ENCODE peak calls at places on chromosomes 16 and 17, in nine cellular contexts. R, V, N, D, Z, I, E, Y and H are unnamed samples.

GRCh38 chr16:77307764-77308561 is 108.8 kb downstream of the SYCE1L start:
- DNase-seq in R (no peak), V (peak), N (peak), D (peak), Z (no peak), I (no peak), E (no peak), Y (peak), H (peak)

GRCh38 chr16:21963887-21964286 is 10.7 kb downstream of the UQCRC2 start:
- DNase-seq in R (no peak), V (no peak), N (no peak), D (no peak), Z (no peak), I (no peak), E (no peak), Y (no peak), H (no peak)

GRCh38 chr17:80485846-80486245 is 9.4 kb upstream of the NPTX1 start:
- DNase-seq in R (no peak), V (no peak), N (no peak), D (no peak), Z (no peak), I (no peak), E (no peak), Y (no peak), H (no peak)

GRCh38 chr16:50386139-50386538 is 17.4 kb upstream of the BRD7 start:
- DNase-seq in R (peak), V (no peak), N (peak), D (no peak), Z (no peak), I (no peak), E (no peak), Y (peak), H (no peak)

GRCh38 chr16:24890746-24891145 is 45.0 kb downstream of the SLC5A11 start:
- DNase-seq in R (no peak), V (no peak), N (no peak), D (no peak), Z (no peak), I (no peak), E (no peak), Y (no peak), H (no peak)

GRCh38 chr17:8732406-8733065 is 12.1 kb downstream of the CCDC42 start:
- DNase-seq in R (no peak), V (peak), N (peak), D (no peak), Z (no peak), I (no peak), E (no peak), Y (no peak), H (no peak)

GRCh38 chr17:82091264-82092066 is 6.6 kb downstream of the FASN start:
- DNase-seq in R (no peak), V (no peak), N (no peak), D (no peak), Z (no peak), I (peak), E (peak), Y (no peak), H (no peak)

GRCh38 chr17:6328279-6328678 is 106.6 kb downstream of the AIPL1 start:
- DNase-seq in R (no peak), V (no peak), N (no peak), D (no peak), Z (no peak), I (no peak), E (no peak), Y (peak), H (no peak)

GRCh38 chr16:84484579-84485254 is 19.7 kb downstream of the MEAK7 start:
- DNase-seq in R (peak), V (peak), N (peak), D (peak), Z (peak), I (peak), E (peak), Y (peak), H (peak)

GRCh38 chr16:89334050-89334449 is 116.5 kb downstream of the ZNF778 start:
- DNase-seq in R (no peak), V (no peak), N (no peak), D (no peak), Z (peak), I (no peak), E (no peak), Y (no peak), H (no peak)
- H3K4me3 ChIP-seq in R (no peak), V (no peak), N (no peak), D (no peak), Z (no peak), I (no peak), E (peak), Y (no peak), H (no peak)

GRCh38 chr16:66325977-66326376 is 40.5 kb upstream of the CDH5 start:
- DNase-seq in R (no peak), V (no peak), N (no peak), D (no peak), Z (no peak), I (no peak), E (no peak), Y (no peak), H (no peak)

GRCh38 chr16:66328282-66328681 is 38.2 kb upstream of the CDH5 start:
- DNase-seq in R (no peak), V (no peak), N (no peak), D (no peak), Z (peak), I (no peak), E (no peak), Y (no peak), H (no peak)

GRCh38 chr16:66326995-66327513 is 39.4 kb upstream of the CDH5 start:
- DNase-seq in R (peak), V (no peak), N (no peak), D (no peak), Z (peak), I (no peak), E (no peak), Y (no peak), H (no peak)

GRCh38 chr16:66322174-66322573 is 44.3 kb upstream of the CDH5 start:
- DNase-seq in R (no peak), V (no peak), N (no peak), D (no peak), Z (no peak), I (no peak), E (no peak), Y (no peak), H (no peak)

DNA sequence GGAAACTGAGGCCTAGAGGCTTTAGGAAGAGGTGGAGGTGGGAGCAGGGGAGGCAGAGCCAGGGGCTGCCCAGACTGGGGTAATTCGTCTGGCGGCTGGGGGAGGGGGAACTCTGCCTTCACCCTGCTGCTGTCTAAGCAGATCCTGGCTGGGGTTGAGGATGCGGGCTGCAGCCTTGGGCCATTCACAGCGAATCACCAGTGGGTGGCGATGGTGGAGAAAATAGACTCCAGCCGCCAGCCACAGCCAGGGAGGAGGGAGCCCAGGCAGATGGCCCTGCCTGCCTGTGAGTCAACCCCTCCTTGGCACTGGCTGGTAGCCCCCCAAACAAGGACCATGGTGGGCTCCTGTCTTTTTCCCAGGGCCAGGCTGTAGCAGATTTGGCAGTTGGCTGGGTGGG is 41.7 kb upstream of the CDH5 start:
- DNase-seq in R (peak), V (peak), N (no peak), D (no peak), Z (peak), I (no peak), E (no peak), Y (peak), H (peak)
- TF ChIP-seq CTCF in R (peak), V (no peak), N (peak), D (peak), Z (peak), I (no peak), E (no peak), Y (peak), H (peak)

GRCh38 chr16:74700206-74701040 is at the start of gene MLKL:
- DNase-seq in R (peak), V (peak), N (peak), D (peak), Z (peak), I (peak), E (peak), Y (peak), H (peak)

GRCh38 chr16:74695450-74696422 is 4.9 kb downstream of the MLKL start:
- DNase-seq in R (peak), V (peak), N (peak), D (peak), Z (peak), I (peak), E (peak), Y (peak), H (peak)

GRCh38 chr16:74698220-74698619 is 2.4 kb downstream of the MLKL start:
- DNase-seq in R (no peak), V (peak), N (peak), D (peak), Z (no peak), I (no peak), E (no peak), Y (no peak), H (peak)

GRCh38 chr16:74699666-74700065 is 996 bp downstream of the MLKL start:
- DNase-seq in R (no peak), V (no peak), N (no peak), D (no peak), Z (no peak), I (no peak), E (no peak), Y (peak), H (no peak)
- H3K4me3 ChIP-seq in R (peak), V (peak), N (peak), D (no peak), Z (peak), I (peak), E (peak), Y (peak), H (peak)

DNA sequence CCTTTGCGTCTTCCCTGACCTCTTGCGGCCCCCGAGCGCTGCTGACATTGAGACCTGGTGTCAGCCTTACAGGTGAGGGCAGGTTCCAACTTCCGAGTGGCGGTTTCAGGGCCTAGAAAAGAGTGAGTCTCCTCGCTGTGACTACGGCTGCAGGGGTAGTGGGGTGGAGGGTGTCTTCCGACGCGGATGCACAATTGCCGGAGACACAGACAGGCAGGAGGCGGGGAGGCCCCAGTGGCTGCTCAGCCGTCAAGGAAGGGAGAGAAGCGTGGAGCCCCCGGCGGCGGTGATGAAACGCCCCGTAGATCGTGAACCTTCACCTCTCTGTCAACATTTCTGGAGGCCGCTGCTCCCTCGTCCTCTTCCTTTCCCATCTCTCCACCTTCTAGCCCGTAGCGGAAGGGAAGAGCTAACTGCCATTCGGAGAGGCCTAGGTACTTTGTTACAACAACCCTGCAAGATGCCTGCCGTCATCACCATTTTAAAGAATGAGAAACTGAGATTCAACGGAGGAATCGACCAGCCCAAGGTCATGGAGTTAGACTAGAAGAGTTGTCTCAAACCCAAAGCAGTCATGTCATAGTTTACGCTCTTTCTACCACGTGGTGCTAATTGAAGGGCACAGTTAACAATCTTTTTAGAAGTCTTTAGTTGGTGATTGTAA is 485 bp downstream of the DNAJA3 start:
- DNase-seq in R (peak), V (no peak), N (no peak), D (no peak), Z (no peak), I (no peak), E (no peak), Y (no peak), H (no peak)
- TF ChIP-seq CTCF in R (no peak), V (no peak), N (no peak), D (no peak), Z (no peak), I (no peak), E (no peak), Y (no peak), H (no peak)

GRCh38 chr17:61126476-61127240 is 273.0 kb upstream of the TBX2 start:
- DNase-seq in R (no peak), V (no peak), N (no peak), D (no peak), Z (no peak), I (no peak), E (no peak), Y (no peak), H (no peak)

GRCh38 chr17:61127960-61128359 is 271.7 kb upstream of the TBX2 start:
- DNase-seq in R (no peak), V (peak), N (peak), D (peak), Z (no peak), I (no peak), E (no peak), Y (no peak), H (no peak)

GRCh38 chr17:61128671-61129115 is 270.9 kb upstream of the TBX2 start:
- DNase-seq in R (no peak), V (peak), N (peak), D (peak), Z (no peak), I (no peak), E (no peak), Y (no peak), H (no peak)

GRCh38 chr17:61122356-61122913 is 277.2 kb upstream of the TBX2 start:
- DNase-seq in R (no peak), V (no peak), N (no peak), D (no peak), Z (no peak), I (no peak), E (no peak), Y (no peak), H (no peak)

GRCh38 chr17:61124562-61124961 is 275.1 kb upstream of the TBX2 start:
- DNase-seq in R (no peak), V (no peak), N (no peak), D (no peak), Z (no peak), I (no peak), E (no peak), Y (no peak), H (no peak)
- H3K4me3 ChIP-seq in R (no peak), V (no peak), N (no peak), D (no peak), Z (no peak), I (no peak), E (no peak), Y (no peak), H (no peak)

DNA sequence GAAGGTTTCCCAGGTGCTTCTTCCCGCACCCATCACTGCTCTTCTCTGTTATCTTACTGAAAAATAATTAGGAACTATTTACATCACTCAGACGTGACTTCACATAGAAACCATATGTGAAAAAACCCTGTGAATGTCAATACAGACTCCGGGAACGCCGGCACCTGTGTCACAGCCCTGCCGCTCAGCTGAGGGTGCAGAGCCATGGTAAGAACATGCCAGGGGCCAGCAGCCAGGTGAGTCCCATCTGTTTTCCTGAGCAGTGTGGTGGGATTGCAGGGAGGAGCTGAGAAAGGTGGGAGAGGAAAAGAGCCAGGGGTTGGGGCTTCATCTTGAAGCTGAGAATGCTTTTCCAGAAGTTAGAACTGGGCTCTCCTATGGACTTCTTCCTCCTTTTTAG is 13.7 kb downstream of the FOXF1 start:
- DNase-seq in R (no peak), V (no peak), N (no peak), D (no peak), Z (no peak), I (peak), E (no peak), Y (no peak), H (no peak)
- TF ChIP-seq CTCF in R (no peak), V (no peak), N (no peak), D (no peak), Z (no peak), I (no peak), E (no peak), Y (no peak), H (no peak)

DNA sequence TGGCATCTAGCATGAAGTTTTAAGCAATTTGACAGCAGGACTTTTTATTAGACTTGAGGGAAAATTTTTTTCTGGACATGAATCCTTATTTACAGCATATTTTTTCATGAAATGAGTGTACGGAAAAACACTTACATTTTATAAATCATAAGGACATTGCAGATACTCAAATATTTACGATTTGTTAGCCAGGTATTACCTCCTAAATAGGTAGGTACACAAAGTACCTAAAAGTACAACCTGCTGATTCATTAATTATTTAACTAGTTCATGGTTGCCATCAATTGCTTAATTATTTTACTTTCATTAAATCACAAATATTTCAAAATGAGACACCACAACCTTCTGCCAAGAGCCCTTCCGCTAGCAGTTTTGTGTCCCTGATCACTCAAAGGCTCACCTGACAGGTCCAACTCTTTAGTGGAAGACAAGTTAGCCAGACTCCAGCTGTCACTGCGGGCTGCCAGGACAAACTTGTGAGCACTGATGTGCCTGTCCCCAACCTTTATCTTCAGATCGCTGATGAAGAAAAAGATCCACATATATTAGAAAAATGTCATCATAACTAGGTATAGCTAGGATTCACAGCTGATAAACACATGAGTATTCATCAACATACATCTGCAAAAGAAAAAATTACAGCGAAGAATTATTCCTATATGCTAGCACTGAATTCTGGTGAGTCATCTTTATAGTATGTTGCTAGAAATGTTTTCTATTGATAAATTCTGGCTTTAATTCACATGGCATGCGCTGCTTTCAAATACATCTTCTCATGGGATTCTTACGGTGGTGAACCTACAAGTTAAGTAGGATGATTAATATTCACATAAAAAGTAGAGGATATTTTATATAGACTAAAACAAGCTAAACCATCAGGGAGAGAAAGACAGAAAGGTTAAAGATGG is 28.2 kb downstream of the ANKFY1 start:
- DNase-seq in R (no peak), V (peak), N (peak), D (peak), Z (no peak), I (no peak), E (no peak), Y (no peak), H (no peak)
- H3K4me3 ChIP-seq in R (no peak), V (no peak), N (no peak), D (no peak), Z (no peak), I (no peak), E (no peak), Y (no peak), H (no peak)